ENCODE peak calls at places on chromosomes 16 and 17, in five cellular contexts. One of them, this sample, is unnamed.
A peak's percentile ranks its signal among the peaks of the same experiment; 100 is the strongest.

GRCh38 chr16:1773703-1774455 is 945 bp upstream of the MRPS34 start:
- DNase-seq in CD8-positive, alpha-beta memory T cell: no peak
- DNase-seq in AG04449: no peak
- DNase-seq in small intestine: peak; percentile 31
- DNase-seq in neural progenitor cell: no peak
- DNase-seq in this sample: no peak

GRCh38 chr17:27565874-27566672 is 64.9 kb upstream of the LGALS9 start:
- DNase-seq in small intestine: no peak
- DNase-seq in AG04449: no peak
- DNase-seq in neural progenitor cell: no peak
- DNase-seq in CD8-positive, alpha-beta memory T cell: no peak
- DNase-seq in this sample: no peak

GRCh38 chr16:67248401-67249177 is at the start of gene SLC9A5:
- DNase-seq in small intestine: no peak
- DNase-seq in neural progenitor cell: peak; percentile 71
- DNase-seq in CD8-positive, alpha-beta memory T cell: peak; percentile 17
- DNase-seq in AG04449: no peak
- DNase-seq in this sample: no peak

GRCh38 chr17:74466785-74467158 is 338 bp downstream of the CD300A start:
- DNase-seq in small intestine: no peak
- DNase-seq in CD8-positive, alpha-beta memory T cell: no peak
- DNase-seq in AG04449: no peak
- DNase-seq in neural progenitor cell: no peak
- DNase-seq in this sample: no peak

GRCh38 chr17:79183221-79184158 is 108.9 kb downstream of the ENGASE start:
- DNase-seq in CD8-positive, alpha-beta memory T cell: no peak
- DNase-seq in small intestine: no peak
- DNase-seq in neural progenitor cell: peak; percentile 91
- DNase-seq in AG04449: no peak
- DNase-seq in this sample: no peak

GRCh38 chr16:11179569-11179968 is 76.4 kb downstream of the SOCS1 start:
- DNase-seq in CD8-positive, alpha-beta memory T cell: no peak
- DNase-seq in small intestine: no peak
- DNase-seq in AG04449: no peak
- DNase-seq in neural progenitor cell: no peak
- DNase-seq in this sample: no peak

GRCh38 chr17:67730706-67731105 is 13.0 kb downstream of the NOL11 start:
- DNase-seq in neural progenitor cell: no peak
- DNase-seq in small intestine: no peak
- DNase-seq in AG04449: no peak
- DNase-seq in CD8-positive, alpha-beta memory T cell: no peak
- DNase-seq in this sample: no peak

GRCh38 chr16:56477096-56477878 is 25.9 kb downstream of the OGFOD1 start:
- DNase-seq in AG04449: peak; percentile 70
- DNase-seq in small intestine: no peak
- DNase-seq in neural progenitor cell: no peak
- DNase-seq in CD8-positive, alpha-beta memory T cell: no peak
- DNase-seq in this sample: no peak

GRCh38 chr17:1120596-1121441 is 59.0 kb downstream of the ABR start:
- DNase-seq in neural progenitor cell: peak; percentile 32
- DNase-seq in CD8-positive, alpha-beta memory T cell: peak; percentile 13
- DNase-seq in AG04449: no peak
- DNase-seq in small intestine: no peak
- DNase-seq in this sample: no peak

GRCh38 chr16:4682616-4683254 is 10.6 kb upstream of the NUDT16L1 start:
- DNase-seq in small intestine: peak; percentile 28
- DNase-seq in neural progenitor cell: peak; percentile 78
- DNase-seq in CD8-positive, alpha-beta memory T cell: no peak
- DNase-seq in AG04449: no peak
- DNase-seq in this sample: no peak

GRCh38 chr17:21240375-21241055 is 12.7 kb downstream of the NATD1 start:
- DNase-seq in CD8-positive, alpha-beta memory T cell: no peak
- DNase-seq in neural progenitor cell: no peak
- DNase-seq in AG04449: no peak
- DNase-seq in small intestine: no peak
- DNase-seq in this sample: no peak

GRCh38 chr17:64572682-64573154 is 65.9 kb downstream of the CEP95 start:
- DNase-seq in small intestine: no peak
- DNase-seq in CD8-positive, alpha-beta memory T cell: no peak
- DNase-seq in AG04449: peak; percentile 21
- DNase-seq in neural progenitor cell: no peak
- DNase-seq in this sample: no peak

GRCh38 chr17:21295036-21295952 is 10.8 kb downstream of the MAP2K3 start:
- DNase-seq in AG04449: no peak
- DNase-seq in CD8-positive, alpha-beta memory T cell: no peak
- DNase-seq in small intestine: peak; percentile 70
- DNase-seq in neural progenitor cell: no peak
- DNase-seq in this sample: no peak

GRCh38 chr16:27238591-27238990 is 30.0 kb downstream of the NSMCE1 start:
- DNase-seq in CD8-positive, alpha-beta memory T cell: no peak
- DNase-seq in AG04449: no peak
- DNase-seq in small intestine: no peak
- DNase-seq in neural progenitor cell: no peak
- DNase-seq in this sample: no peak

GRCh38 chr16:19143241-19143640 is 24.8 kb upstream of the SYT17 start:
- DNase-seq in neural progenitor cell: no peak
- DNase-seq in small intestine: no peak
- DNase-seq in AG04449: no peak
- DNase-seq in CD8-positive, alpha-beta memory T cell: no peak
- DNase-seq in this sample: no peak

GRCh38 chr16:88548131-88548874 is 21.9 kb upstream of the ZC3H18 start:
- DNase-seq in AG04449: no peak
- DNase-seq in CD8-positive, alpha-beta memory T cell: no peak
- DNase-seq in small intestine: no peak
- DNase-seq in neural progenitor cell: no peak
- DNase-seq in this sample: no peak

GRCh38 chr17:29731589-29731929 is 108.8 kb upstream of the CORO6 start:
- DNase-seq in CD8-positive, alpha-beta memory T cell: no peak
- DNase-seq in small intestine: no peak
- DNase-seq in neural progenitor cell: no peak
- DNase-seq in AG04449: no peak
- DNase-seq in this sample: no peak

GRCh38 chr17:29588017-29588557 is 1.4 kb downstream of the GIT1 start:
- DNase-seq in CD8-positive, alpha-beta memory T cell: no peak
- DNase-seq in neural progenitor cell: peak; percentile 16
- DNase-seq in AG04449: no peak
- DNase-seq in small intestine: no peak
- DNase-seq in this sample: no peak

GRCh38 chr17:20095366-20096080 is 86.4 kb downstream of the SPECC1 start:
- DNase-seq in neural progenitor cell: peak; percentile 83
- DNase-seq in CD8-positive, alpha-beta memory T cell: no peak
- DNase-seq in AG04449: no peak
- DNase-seq in small intestine: peak; percentile 4
- DNase-seq in this sample: no peak

GRCh38 chr17:60229189-60229802 is 79.5 kb downstream of the CA4 start:
- DNase-seq in neural progenitor cell: no peak
- DNase-seq in CD8-positive, alpha-beta memory T cell: no peak
- DNase-seq in small intestine: peak; percentile 5
- DNase-seq in AG04449: no peak
- DNase-seq in this sample: no peak

GRCh38 chr17:10614536-10615155 is 42.5 kb downstream of the MYH3 start:
- DNase-seq in CD8-positive, alpha-beta memory T cell: no peak
- DNase-seq in AG04449: no peak
- DNase-seq in neural progenitor cell: peak; percentile 81
- DNase-seq in small intestine: peak; percentile 44
- DNase-seq in this sample: peak; percentile 42

GRCh38 chr17:76812248-76812647 is 56.0 kb upstream of the MGAT5B start:
- DNase-seq in neural progenitor cell: no peak
- DNase-seq in CD8-positive, alpha-beta memory T cell: no peak
- DNase-seq in AG04449: no peak
- DNase-seq in small intestine: no peak
- DNase-seq in this sample: no peak

GRCh38 chr17:1880851-1881630 is 51.2 kb downstream of the RPA1 start:
- DNase-seq in AG04449: no peak
- DNase-seq in neural progenitor cell: peak; percentile 81
- DNase-seq in small intestine: no peak
- DNase-seq in CD8-positive, alpha-beta memory T cell: no peak
- DNase-seq in this sample: no peak

GRCh38 chr17:3891626-3892094 is 1.2 kb downstream of the CAMKK1 start:
- DNase-seq in small intestine: no peak
- DNase-seq in neural progenitor cell: no peak
- DNase-seq in AG04449: no peak
- DNase-seq in CD8-positive, alpha-beta memory T cell: no peak
- DNase-seq in this sample: no peak

GRCh38 chr17:77802333-77802615 is 156.2 kb upstream of the TNRC6C start:
- DNase-seq in AG04449: no peak
- DNase-seq in neural progenitor cell: no peak
- DNase-seq in CD8-positive, alpha-beta memory T cell: no peak
- DNase-seq in small intestine: no peak
- DNase-seq in this sample: no peak

GRCh38 chr16:11674818-11675560 is 6.7 kb downstream of the SNN start:
- DNase-seq in AG04449: no peak
- DNase-seq in neural progenitor cell: no peak
- DNase-seq in CD8-positive, alpha-beta memory T cell: no peak
- DNase-seq in small intestine: peak; percentile 58
- DNase-seq in this sample: no peak

GRCh38 chr17:8126306-8127066 is 2.6 kb upstream of the HES7 start:
- DNase-seq in small intestine: peak; percentile 18
- DNase-seq in neural progenitor cell: peak; percentile 81
- DNase-seq in CD8-positive, alpha-beta memory T cell: peak; percentile 46
- DNase-seq in AG04449: no peak
- DNase-seq in this sample: no peak

GRCh38 chr17:14311186-14311705 is 10.4 kb downstream of the HS3ST3B1 start:
- DNase-seq in AG04449: no peak
- DNase-seq in CD8-positive, alpha-beta memory T cell: no peak
- DNase-seq in neural progenitor cell: no peak
- DNase-seq in small intestine: no peak
- DNase-seq in this sample: no peak

GRCh38 chr16:83942815-83943515 is 10.1 kb upstream of the OSGIN1 start:
- DNase-seq in CD8-positive, alpha-beta memory T cell: no peak
- DNase-seq in small intestine: no peak
- DNase-seq in neural progenitor cell: no peak
- DNase-seq in AG04449: no peak
- DNase-seq in this sample: no peak

GRCh38 chr16:83945587-83945986 is 7.5 kb upstream of the OSGIN1 start:
- DNase-seq in neural progenitor cell: no peak
- DNase-seq in CD8-positive, alpha-beta memory T cell: no peak
- DNase-seq in AG04449: no peak
- DNase-seq in small intestine: peak; percentile 55
- DNase-seq in this sample: no peak

GRCh38 chr16:83942074-83942473 is 11.0 kb upstream of the OSGIN1 start:
- DNase-seq in small intestine: no peak
- DNase-seq in AG04449: no peak
- DNase-seq in neural progenitor cell: no peak
- DNase-seq in CD8-positive, alpha-beta memory T cell: no peak
- DNase-seq in this sample: no peak

GRCh38 chr16:83946154-83946780 is 6.8 kb upstream of the OSGIN1 start:
- DNase-seq in neural progenitor cell: no peak
- DNase-seq in CD8-positive, alpha-beta memory T cell: no peak
- DNase-seq in AG04449: no peak
- DNase-seq in small intestine: no peak
- DNase-seq in this sample: no peak

DNA sequence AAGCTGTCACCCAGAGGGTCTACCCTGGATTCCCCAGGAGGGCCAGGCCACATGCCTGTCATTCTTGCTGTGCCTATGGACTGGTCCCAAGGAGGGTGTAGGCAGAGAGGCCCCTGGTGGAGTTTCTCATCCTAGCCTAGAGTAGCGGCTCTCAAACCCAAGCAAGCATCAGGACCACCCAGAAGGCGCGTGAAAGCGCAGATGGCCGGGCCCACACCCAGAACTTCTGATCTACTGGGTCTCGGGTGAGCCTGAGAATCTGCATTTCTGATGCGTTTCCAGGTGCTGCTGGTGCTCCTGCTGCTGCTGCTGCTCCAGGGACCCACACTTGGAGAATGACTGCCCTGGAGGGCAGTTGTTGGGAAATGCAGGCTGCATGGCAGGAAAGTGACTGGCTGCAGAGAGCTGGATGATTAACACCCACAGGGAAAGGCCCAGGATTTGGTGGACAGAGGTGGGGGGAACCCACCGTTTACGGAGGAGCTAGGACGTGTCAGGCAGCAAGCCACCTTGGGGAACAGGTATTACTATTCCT is 9.5 kb upstream of the OSGIN1 start:
- DNase-seq in neural progenitor cell: no peak
- DNase-seq in AG04449: no peak
- DNase-seq in small intestine: no peak
- DNase-seq in CD8-positive, alpha-beta memory T cell: no peak
- DNase-seq in this sample: no peak
- H3K4me3 ChIP-seq in neural progenitor cell: no peak overlapping the region
- H3K4me3 ChIP-seq in AG04449: no peak overlapping the region
- H3K4me3 ChIP-seq in small intestine: no peak overlapping the region
- H3K4me3 ChIP-seq in CD8-positive, alpha-beta memory T cell: no peak overlapping the region
- H3K4me3 ChIP-seq in this sample: no peak overlapping the region

GRCh38 chr16:84869464-84869863 is 49.7 kb downstream of the CRISPLD2 start:
- DNase-seq in AG04449: no peak
- DNase-seq in CD8-positive, alpha-beta memory T cell: no peak
- DNase-seq in small intestine: no peak
- DNase-seq in neural progenitor cell: no peak
- DNase-seq in this sample: no peak
- H3K4me3 ChIP-seq in AG04449: no peak overlapping the region
- H3K4me3 ChIP-seq in CD8-positive, alpha-beta memory T cell: no peak overlapping the region
- H3K4me3 ChIP-seq in small intestine: no peak overlapping the region
- H3K4me3 ChIP-seq in neural progenitor cell: no peak overlapping the region
- H3K4me3 ChIP-seq in this sample: no peak overlapping the region

GRCh38 chr16:89577055-89577759 is 1.6 kb downstream of the CPNE7 start:
- DNase-seq in CD8-positive, alpha-beta memory T cell: no peak
- DNase-seq in neural progenitor cell: no peak
- DNase-seq in AG04449: no peak
- DNase-seq in small intestine: no peak
- DNase-seq in this sample: no peak
- H3K4me3 ChIP-seq in CD8-positive, alpha-beta memory T cell: no peak overlapping the region
- H3K4me3 ChIP-seq in neural progenitor cell: no peak overlapping the region
- H3K4me3 ChIP-seq in AG04449: no peak overlapping the region
- H3K4me3 ChIP-seq in small intestine: no peak overlapping the region
- H3K4me3 ChIP-seq in this sample: no peak overlapping the region

GRCh38 chr16:30439720-30440348 is 5.8 kb downstream of the SEPHS2 start:
- DNase-seq in neural progenitor cell: no peak
- DNase-seq in small intestine: no peak
- DNase-seq in AG04449: no peak
- DNase-seq in CD8-positive, alpha-beta memory T cell: no peak
- DNase-seq in this sample: no peak

GRCh38 chr16:30434852-30435251 is 5.0 kb upstream of the DCTPP1 start:
- DNase-seq in AG04449: no peak
- DNase-seq in CD8-positive, alpha-beta memory T cell: no peak
- DNase-seq in neural progenitor cell: no peak
- DNase-seq in small intestine: no peak
- DNase-seq in this sample: no peak

GRCh38 chr16:30437511-30438046 is 7.7 kb upstream of the DCTPP1 start:
- DNase-seq in small intestine: no peak
- DNase-seq in CD8-positive, alpha-beta memory T cell: no peak
- DNase-seq in neural progenitor cell: no peak
- DNase-seq in AG04449: no peak
- DNase-seq in this sample: no peak

GRCh38 chr16:30444231-30445148 is 1.2 kb downstream of the SEPHS2 start:
- DNase-seq in AG04449: no peak
- DNase-seq in neural progenitor cell: no peak
- DNase-seq in small intestine: no peak
- DNase-seq in CD8-positive, alpha-beta memory T cell: no peak
- DNase-seq in this sample: no peak

DNA sequence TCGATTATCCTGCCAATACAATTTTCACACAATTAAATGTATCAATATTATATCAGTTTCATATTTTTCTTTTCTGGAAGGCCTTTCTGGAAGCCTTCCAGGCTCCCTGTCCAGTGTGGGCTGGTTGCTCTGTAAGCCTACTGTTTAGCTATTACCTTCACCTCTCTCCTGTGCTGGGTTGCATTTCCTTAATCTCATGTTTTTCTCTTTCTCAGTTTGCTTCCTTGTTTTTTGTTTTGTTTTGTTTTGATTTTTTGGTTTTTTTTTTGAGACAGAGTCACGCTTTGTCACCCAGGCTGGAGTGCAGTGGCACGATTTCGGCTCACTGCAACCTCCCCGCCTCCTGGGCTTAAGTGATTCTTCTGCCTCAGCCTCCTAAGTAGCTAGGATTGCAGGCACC is 6.8 kb downstream of the SEPHS2 start:
- DNase-seq in neural progenitor cell: no peak
- DNase-seq in CD8-positive, alpha-beta memory T cell: no peak
- DNase-seq in AG04449: no peak
- DNase-seq in small intestine: no peak
- DNase-seq in this sample: no peak
- H3K4me3 ChIP-seq in neural progenitor cell: no peak overlapping the region
- H3K4me3 ChIP-seq in CD8-positive, alpha-beta memory T cell: no peak overlapping the region
- H3K4me3 ChIP-seq in AG04449: no peak overlapping the region
- H3K4me3 ChIP-seq in small intestine: no peak overlapping the region
- H3K4me3 ChIP-seq in this sample: no peak overlapping the region